ENCODE peak calls at places on chromosome 16, in ten cellular contexts. One of them, this sample, is unnamed. For H3K27me3, the result is how much of the 10 kb centered on the place peaks cover.

GRCh38 chr16:23597003-23597756 is 1.1 kb upstream of the NDUFAB1 start:
- DNase-seq in H1: peak
- DNase-seq in CD4-positive, alpha-beta T cell: no peak
- DNase-seq in adrenal gland: peak
- DNase-seq in fibroblast of lung: no peak
- DNase-seq in Peyer's patch: peak
- DNase-seq in HCT116: peak
- DNase-seq in psoas muscle: peak
- DNase-seq in colonic mucosa: no peak
- DNase-seq in iPS DF 6.9: peak
- DNase-seq in this sample: peak

GRCh38 chr16:649646-650045 is 481 bp downstream of the WDR90 start:
- DNase-seq in psoas muscle: no peak
- DNase-seq in iPS DF 6.9: no peak
- DNase-seq in colonic mucosa: no peak
- DNase-seq in adrenal gland: no peak
- DNase-seq in H1: no peak
- DNase-seq in CD4-positive, alpha-beta T cell: no peak
- DNase-seq in HCT116: no peak
- DNase-seq in Peyer's patch: no peak
- DNase-seq in fibroblast of lung: no peak
- DNase-seq in this sample: peak

GRCh38 chr16:4123617-4124300 is 7.5 kb upstream of the ADCY9 start:
- DNase-seq in Peyer's patch: no peak
- DNase-seq in HCT116: no peak
- DNase-seq in fibroblast of lung: peak
- DNase-seq in adrenal gland: no peak
- DNase-seq in colonic mucosa: no peak
- DNase-seq in CD4-positive, alpha-beta T cell: no peak
- DNase-seq in iPS DF 6.9: no peak
- DNase-seq in psoas muscle: no peak
- DNase-seq in H1: no peak
- DNase-seq in this sample: peak

GRCh38 chr16:68335175-68335574 is 24.4 kb downstream of the PRMT7 start:
- DNase-seq in fibroblast of lung: no peak
- DNase-seq in colonic mucosa: no peak
- DNase-seq in HCT116: no peak
- DNase-seq in H1: no peak
- DNase-seq in Peyer's patch: no peak
- DNase-seq in adrenal gland: no peak
- DNase-seq in iPS DF 6.9: no peak
- DNase-seq in CD4-positive, alpha-beta T cell: no peak
- DNase-seq in psoas muscle: no peak
- DNase-seq in this sample: no peak

GRCh38 chr16:938136-938535 is 32.6 kb downstream of the LMF1 start:
- DNase-seq in Peyer's patch: no peak
- DNase-seq in H1: no peak
- DNase-seq in psoas muscle: no peak
- DNase-seq in CD4-positive, alpha-beta T cell: no peak
- DNase-seq in iPS DF 6.9: no peak
- DNase-seq in adrenal gland: no peak
- DNase-seq in colonic mucosa: no peak
- DNase-seq in fibroblast of lung: no peak
- DNase-seq in HCT116: no peak
- DNase-seq in this sample: no peak

GRCh38 chr16:10322723-10323527 is 62.9 kb upstream of the ATF7IP2 start:
- DNase-seq in fibroblast of lung: no peak
- DNase-seq in colonic mucosa: no peak
- DNase-seq in HCT116: no peak
- DNase-seq in psoas muscle: no peak
- DNase-seq in CD4-positive, alpha-beta T cell: no peak
- DNase-seq in Peyer's patch: no peak
- DNase-seq in adrenal gland: no peak
- DNase-seq in H1: no peak
- DNase-seq in iPS DF 6.9: no peak
- DNase-seq in this sample: no peak

GRCh38 chr16:634996-635395 is 1.1 kb downstream of the METTL26 start:
- DNase-seq in adrenal gland: no peak
- DNase-seq in psoas muscle: no peak
- DNase-seq in iPS DF 6.9: no peak
- DNase-seq in HCT116: no peak
- DNase-seq in fibroblast of lung: no peak
- DNase-seq in CD4-positive, alpha-beta T cell: no peak
- DNase-seq in H1: no peak
- DNase-seq in colonic mucosa: no peak
- DNase-seq in Peyer's patch: no peak
- DNase-seq in this sample: no peak

GRCh38 chr16:31876955-31877828 is 3.6 kb downstream of the ZNF267 start:
- DNase-seq in fibroblast of lung: peak
- DNase-seq in CD4-positive, alpha-beta T cell: peak
- DNase-seq in psoas muscle: no peak
- DNase-seq in adrenal gland: peak
- DNase-seq in HCT116: no peak
- DNase-seq in colonic mucosa: no peak
- DNase-seq in Peyer's patch: no peak
- DNase-seq in H1: no peak
- DNase-seq in iPS DF 6.9: no peak
- DNase-seq in this sample: peak

GRCh38 chr16:71250461-71251232 is 20.1 kb upstream of the HYDIN start:
- DNase-seq in CD4-positive, alpha-beta T cell: no peak
- DNase-seq in Peyer's patch: no peak
- DNase-seq in iPS DF 6.9: no peak
- DNase-seq in adrenal gland: no peak
- DNase-seq in H1: no peak
- DNase-seq in colonic mucosa: no peak
- DNase-seq in fibroblast of lung: peak
- DNase-seq in HCT116: no peak
- DNase-seq in psoas muscle: no peak
- DNase-seq in this sample: no peak

GRCh38 chr16:48617711-48618148 is 7.8 kb upstream of the N4BP1 start:
- DNase-seq in psoas muscle: no peak
- DNase-seq in adrenal gland: peak
- DNase-seq in colonic mucosa: no peak
- DNase-seq in fibroblast of lung: peak
- DNase-seq in HCT116: no peak
- DNase-seq in Peyer's patch: no peak
- DNase-seq in H1: no peak
- DNase-seq in iPS DF 6.9: no peak
- DNase-seq in CD4-positive, alpha-beta T cell: no peak
- DNase-seq in this sample: peak

GRCh38 chr16:81997738-81998137 is 13.5 kb downstream of the SDR42E1 start:
- DNase-seq in H1: no peak
- DNase-seq in adrenal gland: peak
- DNase-seq in CD4-positive, alpha-beta T cell: no peak
- DNase-seq in colonic mucosa: no peak
- DNase-seq in fibroblast of lung: peak
- DNase-seq in HCT116: no peak
- DNase-seq in psoas muscle: no peak
- DNase-seq in iPS DF 6.9: no peak
- DNase-seq in Peyer's patch: no peak
- DNase-seq in this sample: peak

GRCh38 chr16:54932737-54933254 is 2.1 kb downstream of the IRX5 start:
- DNase-seq in HCT116: no peak
- DNase-seq in H1: no peak
- DNase-seq in iPS DF 6.9: no peak
- DNase-seq in Peyer's patch: no peak
- DNase-seq in fibroblast of lung: no peak
- DNase-seq in CD4-positive, alpha-beta T cell: no peak
- DNase-seq in colonic mucosa: no peak
- DNase-seq in psoas muscle: no peak
- DNase-seq in adrenal gland: no peak
- DNase-seq in this sample: peak

GRCh38 chr16:733382-734207 is 6.7 kb downstream of the HAGHL start:
- DNase-seq in psoas muscle: no peak
- DNase-seq in H1: no peak
- DNase-seq in fibroblast of lung: no peak
- DNase-seq in colonic mucosa: no peak
- DNase-seq in Peyer's patch: no peak
- DNase-seq in CD4-positive, alpha-beta T cell: peak
- DNase-seq in adrenal gland: no peak
- DNase-seq in iPS DF 6.9: no peak
- DNase-seq in HCT116: no peak
- DNase-seq in this sample: no peak

GRCh38 chr16:10767127-10767526 is 23.5 kb downstream of the NUBP1 start:
- DNase-seq in HCT116: no peak
- DNase-seq in colonic mucosa: no peak
- DNase-seq in psoas muscle: no peak
- DNase-seq in Peyer's patch: no peak
- DNase-seq in iPS DF 6.9: no peak
- DNase-seq in CD4-positive, alpha-beta T cell: no peak
- DNase-seq in H1: no peak
- DNase-seq in adrenal gland: no peak
- DNase-seq in fibroblast of lung: no peak
- DNase-seq in this sample: no peak

GRCh38 chr16:14303654-14304394 is 232.7 kb downstream of the MRTFB start:
- DNase-seq in adrenal gland: no peak
- DNase-seq in H1: no peak
- DNase-seq in iPS DF 6.9: no peak
- DNase-seq in CD4-positive, alpha-beta T cell: no peak
- DNase-seq in fibroblast of lung: no peak
- DNase-seq in colonic mucosa: peak
- DNase-seq in Peyer's patch: no peak
- DNase-seq in HCT116: no peak
- DNase-seq in psoas muscle: peak
- DNase-seq in this sample: peak

GRCh38 chr16:75922250-75922649 is 196.0 kb upstream of the CPHXL start:
- DNase-seq in CD4-positive, alpha-beta T cell: no peak
- DNase-seq in colonic mucosa: no peak
- DNase-seq in psoas muscle: no peak
- DNase-seq in adrenal gland: no peak
- DNase-seq in iPS DF 6.9: no peak
- DNase-seq in fibroblast of lung: no peak
- DNase-seq in H1: no peak
- DNase-seq in Peyer's patch: no peak
- DNase-seq in HCT116: no peak
- DNase-seq in this sample: no peak
- H3K27me3 ChIP-seq in CD4-positive, alpha-beta T cell: under half
- H3K27me3 ChIP-seq in colonic mucosa: under half
- H3K27me3 ChIP-seq in psoas muscle: under half
- H3K27me3 ChIP-seq in adrenal gland: under half
- H3K27me3 ChIP-seq in iPS DF 6.9: under half
- H3K27me3 ChIP-seq in fibroblast of lung: under half
- H3K27me3 ChIP-seq in H1: half or more
- H3K27me3 ChIP-seq in Peyer's patch: under half
- H3K27me3 ChIP-seq in HCT116: under half
- H3K27me3 ChIP-seq in this sample: under half

DNA sequence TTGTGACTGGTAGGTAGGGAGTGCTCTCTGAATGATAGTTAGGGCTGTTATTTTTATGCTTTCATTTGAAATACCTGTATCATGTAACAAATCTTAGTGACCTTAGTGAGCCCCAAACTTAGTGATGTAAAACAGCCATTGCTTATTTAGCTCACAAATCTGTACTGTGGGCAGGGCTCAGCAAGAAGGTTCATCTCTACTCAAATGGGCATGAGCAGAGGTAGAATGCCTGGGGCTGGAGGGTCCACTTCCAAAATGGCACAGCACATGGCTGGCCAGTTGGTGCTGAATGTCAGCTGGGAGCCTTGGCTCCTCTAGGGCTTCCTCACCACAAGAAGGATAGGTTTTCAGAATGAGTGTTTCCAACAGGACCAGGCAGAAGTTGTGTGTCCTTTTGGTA is 49.3 kb upstream of the FOXF1 start:
- DNase-seq in Peyer's patch: no peak
- DNase-seq in iPS DF 6.9: no peak
- DNase-seq in fibroblast of lung: no peak
- DNase-seq in HCT116: no peak
- DNase-seq in H1: no peak
- DNase-seq in colonic mucosa: no peak
- DNase-seq in adrenal gland: no peak
- DNase-seq in CD4-positive, alpha-beta T cell: no peak
- DNase-seq in psoas muscle: no peak
- DNase-seq in this sample: no peak
- H3K27me3 ChIP-seq in Peyer's patch: under half
- H3K27me3 ChIP-seq in iPS DF 6.9: under half
- H3K27me3 ChIP-seq in fibroblast of lung: under half
- H3K27me3 ChIP-seq in HCT116: under half
- H3K27me3 ChIP-seq in H1: under half
- H3K27me3 ChIP-seq in colonic mucosa: under half
- H3K27me3 ChIP-seq in adrenal gland: under half
- H3K27me3 ChIP-seq in CD4-positive, alpha-beta T cell: under half
- H3K27me3 ChIP-seq in psoas muscle: under half
- H3K27me3 ChIP-seq in this sample: under half

GRCh38 chr16:57537194-57537505 is 779 bp upstream of the CCDC102A start:
- DNase-seq in CD4-positive, alpha-beta T cell: no peak
- DNase-seq in iPS DF 6.9: no peak
- DNase-seq in H1: no peak
- DNase-seq in fibroblast of lung: peak
- DNase-seq in psoas muscle: no peak
- DNase-seq in colonic mucosa: no peak
- DNase-seq in Peyer's patch: no peak
- DNase-seq in HCT116: no peak
- DNase-seq in adrenal gland: no peak
- DNase-seq in this sample: no peak
- H3K27me3 ChIP-seq in CD4-positive, alpha-beta T cell: under half
- H3K27me3 ChIP-seq in iPS DF 6.9: under half
- H3K27me3 ChIP-seq in H1: under half
- H3K27me3 ChIP-seq in fibroblast of lung: under half
- H3K27me3 ChIP-seq in psoas muscle: under half
- H3K27me3 ChIP-seq in colonic mucosa: under half
- H3K27me3 ChIP-seq in Peyer's patch: under half
- H3K27me3 ChIP-seq in HCT116: under half
- H3K27me3 ChIP-seq in adrenal gland: under half
- H3K27me3 ChIP-seq in this sample: under half

GRCh38 chr16:66427036-66427446 is at the start of gene BEAN1:
- DNase-seq in adrenal gland: peak
- DNase-seq in Peyer's patch: peak
- DNase-seq in HCT116: no peak
- DNase-seq in iPS DF 6.9: no peak
- DNase-seq in colonic mucosa: no peak
- DNase-seq in psoas muscle: no peak
- DNase-seq in CD4-positive, alpha-beta T cell: no peak
- DNase-seq in H1: no peak
- DNase-seq in fibroblast of lung: no peak
- DNase-seq in this sample: peak

GRCh38 chr16:66427451-66427860 is 361 bp downstream of the BEAN1 start:
- DNase-seq in colonic mucosa: no peak
- DNase-seq in H1: no peak
- DNase-seq in HCT116: no peak
- DNase-seq in iPS DF 6.9: no peak
- DNase-seq in psoas muscle: no peak
- DNase-seq in fibroblast of lung: no peak
- DNase-seq in Peyer's patch: peak
- DNase-seq in adrenal gland: no peak
- DNase-seq in CD4-positive, alpha-beta T cell: no peak
- DNase-seq in this sample: no peak

GRCh38 chr16:66429290-66429962 is 2.3 kb downstream of the BEAN1 start:
- DNase-seq in Peyer's patch: peak
- DNase-seq in colonic mucosa: no peak
- DNase-seq in fibroblast of lung: no peak
- DNase-seq in adrenal gland: no peak
- DNase-seq in iPS DF 6.9: no peak
- DNase-seq in psoas muscle: no peak
- DNase-seq in CD4-positive, alpha-beta T cell: no peak
- DNase-seq in H1: no peak
- DNase-seq in HCT116: no peak
- DNase-seq in this sample: no peak

GRCh38 chr16:66428682-66429251 is 1.7 kb downstream of the BEAN1 start:
- DNase-seq in H1: no peak
- DNase-seq in Peyer's patch: peak
- DNase-seq in colonic mucosa: no peak
- DNase-seq in fibroblast of lung: no peak
- DNase-seq in adrenal gland: no peak
- DNase-seq in psoas muscle: no peak
- DNase-seq in iPS DF 6.9: no peak
- DNase-seq in HCT116: no peak
- DNase-seq in CD4-positive, alpha-beta T cell: no peak
- DNase-seq in this sample: no peak

GRCh38 chr16:66427871-66428681 is 981 bp downstream of the BEAN1 start:
- DNase-seq in Peyer's patch: peak
- DNase-seq in colonic mucosa: no peak
- DNase-seq in fibroblast of lung: no peak
- DNase-seq in psoas muscle: no peak
- DNase-seq in CD4-positive, alpha-beta T cell: no peak
- DNase-seq in iPS DF 6.9: no peak
- DNase-seq in adrenal gland: no peak
- DNase-seq in HCT116: no peak
- DNase-seq in H1: no peak
- DNase-seq in this sample: no peak
- H3K27me3 ChIP-seq in Peyer's patch: under half
- H3K27me3 ChIP-seq in colonic mucosa: under half
- H3K27me3 ChIP-seq in fibroblast of lung: under half
- H3K27me3 ChIP-seq in psoas muscle: under half
- H3K27me3 ChIP-seq in CD4-positive, alpha-beta T cell: half or more
- H3K27me3 ChIP-seq in iPS DF 6.9: under half
- H3K27me3 ChIP-seq in adrenal gland: under half
- H3K27me3 ChIP-seq in HCT116: under half
- H3K27me3 ChIP-seq in H1: half or more
- H3K27me3 ChIP-seq in this sample: under half

This sample was measured in MG63.